ENCODE peak calls at places on chromosomes 11 and 22, in nine cellular contexts. One of them, this sample, is unnamed.

GRCh38 chr11:128196235-128196634 is 391.1 kb downstream of the ETS1 start:
- DNase-seq in epithelial cell of esophagus: no peak
- DNase-seq in adrenal gland: no peak
- DNase-seq in AG04450: no peak
- DNase-seq in progenitor cell of endocrine pancreas: no peak
- DNase-seq in stomach: no peak
- DNase-seq in fibroblast of mammary gland: peak
- DNase-seq in fibroblast of lung: no peak
- DNase-seq in dorsolateral prefrontal cortex: no peak
- DNase-seq in this sample: no peak

GRCh38 chr22:33438273-33438672 is 380.1 kb upstream of the SYN3 start:
- DNase-seq in stomach: no peak
- DNase-seq in fibroblast of lung: peak
- DNase-seq in adrenal gland: no peak
- DNase-seq in progenitor cell of endocrine pancreas: no peak
- DNase-seq in epithelial cell of esophagus: peak
- DNase-seq in dorsolateral prefrontal cortex: peak
- DNase-seq in AG04450: peak
- DNase-seq in fibroblast of mammary gland: peak
- DNase-seq in this sample: peak

GRCh38 chr11:78290293-78291176 is 101.8 kb downstream of the USP35 start:
- DNase-seq in adrenal gland: peak
- DNase-seq in AG04450: peak
- DNase-seq in dorsolateral prefrontal cortex: no peak
- DNase-seq in fibroblast of lung: no peak
- DNase-seq in fibroblast of mammary gland: peak
- DNase-seq in stomach: peak
- DNase-seq in progenitor cell of endocrine pancreas: no peak
- DNase-seq in epithelial cell of esophagus: peak
- DNase-seq in this sample: peak

GRCh38 chr11:126738632-126739031 is 261.9 kb downstream of the KIRREL3 start:
- DNase-seq in stomach: no peak
- DNase-seq in fibroblast of mammary gland: no peak
- DNase-seq in AG04450: no peak
- DNase-seq in progenitor cell of endocrine pancreas: no peak
- DNase-seq in epithelial cell of esophagus: no peak
- DNase-seq in fibroblast of lung: no peak
- DNase-seq in dorsolateral prefrontal cortex: no peak
- DNase-seq in adrenal gland: no peak
- DNase-seq in this sample: no peak

GRCh38 chr11:120068114-120068573 is 69.8 kb downstream of the TRIM29 start:
- DNase-seq in stomach: no peak
- DNase-seq in fibroblast of mammary gland: peak
- DNase-seq in fibroblast of lung: peak
- DNase-seq in AG04450: peak
- DNase-seq in progenitor cell of endocrine pancreas: no peak
- DNase-seq in adrenal gland: no peak
- DNase-seq in epithelial cell of esophagus: peak
- DNase-seq in dorsolateral prefrontal cortex: no peak
- DNase-seq in this sample: peak

GRCh38 chr11:1060885-1061616 is 13.6 kb upstream of the MUC2 start:
- DNase-seq in fibroblast of lung: peak
- DNase-seq in fibroblast of mammary gland: peak
- DNase-seq in stomach: peak
- DNase-seq in adrenal gland: peak
- DNase-seq in progenitor cell of endocrine pancreas: no peak
- DNase-seq in epithelial cell of esophagus: peak
- DNase-seq in dorsolateral prefrontal cortex: no peak
- DNase-seq in AG04450: no peak
- DNase-seq in this sample: peak

GRCh38 chr11:27913650-27914049 is 194.3 kb downstream of the KIF18A start:
- DNase-seq in fibroblast of mammary gland: peak
- DNase-seq in AG04450: no peak
- DNase-seq in progenitor cell of endocrine pancreas: no peak
- DNase-seq in fibroblast of lung: peak
- DNase-seq in dorsolateral prefrontal cortex: no peak
- DNase-seq in stomach: no peak
- DNase-seq in epithelial cell of esophagus: peak
- DNase-seq in adrenal gland: no peak
- DNase-seq in this sample: peak

GRCh38 chr11:10926801-10927200 is 68.9 kb upstream of the ZBED5 start:
- DNase-seq in AG04450: no peak
- DNase-seq in progenitor cell of endocrine pancreas: no peak
- DNase-seq in adrenal gland: no peak
- DNase-seq in stomach: no peak
- DNase-seq in epithelial cell of esophagus: peak
- DNase-seq in fibroblast of lung: no peak
- DNase-seq in fibroblast of mammary gland: no peak
- DNase-seq in dorsolateral prefrontal cortex: no peak
- DNase-seq in this sample: no peak

GRCh38 chr11:3109434-3109833 is 52.2 kb upstream of the CARS1 start:
- DNase-seq in fibroblast of lung: no peak
- DNase-seq in epithelial cell of esophagus: no peak
- DNase-seq in AG04450: no peak
- DNase-seq in stomach: no peak
- DNase-seq in adrenal gland: no peak
- DNase-seq in fibroblast of mammary gland: no peak
- DNase-seq in dorsolateral prefrontal cortex: no peak
- DNase-seq in progenitor cell of endocrine pancreas: no peak
- DNase-seq in this sample: no peak

GRCh38 chr11:2310073-2310785 is 8.4 kb downstream of the TSPAN32 start:
- DNase-seq in stomach: no peak
- DNase-seq in epithelial cell of esophagus: no peak
- DNase-seq in dorsolateral prefrontal cortex: no peak
- DNase-seq in fibroblast of mammary gland: no peak
- DNase-seq in progenitor cell of endocrine pancreas: no peak
- DNase-seq in AG04450: no peak
- DNase-seq in adrenal gland: no peak
- DNase-seq in fibroblast of lung: no peak
- DNase-seq in this sample: no peak

GRCh38 chr22:46287873-46288751 is 8.6 kb upstream of the GTSE1 start:
- DNase-seq in dorsolateral prefrontal cortex: no peak
- DNase-seq in stomach: peak
- DNase-seq in fibroblast of lung: no peak
- DNase-seq in AG04450: no peak
- DNase-seq in adrenal gland: peak
- DNase-seq in progenitor cell of endocrine pancreas: no peak
- DNase-seq in fibroblast of mammary gland: no peak
- DNase-seq in epithelial cell of esophagus: no peak
- DNase-seq in this sample: no peak

GRCh38 chr11:70755410-70756158 is 357.3 kb downstream of the CTTN start:
- DNase-seq in fibroblast of lung: peak
- DNase-seq in AG04450: peak
- DNase-seq in epithelial cell of esophagus: peak
- DNase-seq in progenitor cell of endocrine pancreas: peak
- DNase-seq in fibroblast of mammary gland: peak
- DNase-seq in dorsolateral prefrontal cortex: peak
- DNase-seq in stomach: peak
- DNase-seq in adrenal gland: peak
- DNase-seq in this sample: peak

GRCh38 chr11:128548655-128549255 is 38.6 kb downstream of the ETS1 start:
- DNase-seq in progenitor cell of endocrine pancreas: no peak
- DNase-seq in epithelial cell of esophagus: no peak
- DNase-seq in dorsolateral prefrontal cortex: no peak
- DNase-seq in fibroblast of mammary gland: peak
- DNase-seq in adrenal gland: peak
- DNase-seq in stomach: peak
- DNase-seq in AG04450: no peak
- DNase-seq in fibroblast of lung: peak
- DNase-seq in this sample: no peak

GRCh38 chr22:41939981-41940852 is 6.7 kb downstream of the CENPM start:
- DNase-seq in progenitor cell of endocrine pancreas: no peak
- DNase-seq in fibroblast of mammary gland: no peak
- DNase-seq in stomach: peak
- DNase-seq in epithelial cell of esophagus: peak
- DNase-seq in AG04450: no peak
- DNase-seq in adrenal gland: no peak
- DNase-seq in fibroblast of lung: no peak
- DNase-seq in dorsolateral prefrontal cortex: peak
- DNase-seq in this sample: no peak

GRCh38 chr11:77253690-77254089 is 47.8 kb downstream of the GDPD4 start:
- DNase-seq in epithelial cell of esophagus: no peak
- DNase-seq in fibroblast of mammary gland: no peak
- DNase-seq in progenitor cell of endocrine pancreas: no peak
- DNase-seq in adrenal gland: no peak
- DNase-seq in AG04450: no peak
- DNase-seq in fibroblast of lung: no peak
- DNase-seq in stomach: no peak
- DNase-seq in dorsolateral prefrontal cortex: no peak
- DNase-seq in this sample: no peak
- TF ChIP-seq CTCF in epithelial cell of esophagus: no peak
- TF ChIP-seq CTCF in fibroblast of mammary gland: no peak
- TF ChIP-seq CTCF in progenitor cell of endocrine pancreas: no peak
- TF ChIP-seq CTCF in adrenal gland: no peak
- TF ChIP-seq CTCF in AG04450: no peak
- TF ChIP-seq CTCF in fibroblast of lung: no peak
- TF ChIP-seq CTCF in stomach: no peak
- TF ChIP-seq CTCF in dorsolateral prefrontal cortex: no peak
- TF ChIP-seq CTCF in this sample: no peak

GRCh38 chr11:83827940-83828554 is 541.9 kb upstream of the CCDC90B start:
- DNase-seq in stomach: no peak
- DNase-seq in epithelial cell of esophagus: peak
- DNase-seq in fibroblast of mammary gland: peak
- DNase-seq in progenitor cell of endocrine pancreas: no peak
- DNase-seq in fibroblast of lung: peak
- DNase-seq in adrenal gland: no peak
- DNase-seq in dorsolateral prefrontal cortex: no peak
- DNase-seq in AG04450: no peak
- DNase-seq in this sample: peak
- TF ChIP-seq CTCF in stomach: no peak
- TF ChIP-seq CTCF in epithelial cell of esophagus: peak
- TF ChIP-seq CTCF in fibroblast of mammary gland: peak
- TF ChIP-seq CTCF in progenitor cell of endocrine pancreas: peak
- TF ChIP-seq CTCF in fibroblast of lung: peak
- TF ChIP-seq CTCF in adrenal gland: peak
- TF ChIP-seq CTCF in dorsolateral prefrontal cortex: peak
- TF ChIP-seq CTCF in AG04450: peak
- TF ChIP-seq CTCF in this sample: peak

DNA sequence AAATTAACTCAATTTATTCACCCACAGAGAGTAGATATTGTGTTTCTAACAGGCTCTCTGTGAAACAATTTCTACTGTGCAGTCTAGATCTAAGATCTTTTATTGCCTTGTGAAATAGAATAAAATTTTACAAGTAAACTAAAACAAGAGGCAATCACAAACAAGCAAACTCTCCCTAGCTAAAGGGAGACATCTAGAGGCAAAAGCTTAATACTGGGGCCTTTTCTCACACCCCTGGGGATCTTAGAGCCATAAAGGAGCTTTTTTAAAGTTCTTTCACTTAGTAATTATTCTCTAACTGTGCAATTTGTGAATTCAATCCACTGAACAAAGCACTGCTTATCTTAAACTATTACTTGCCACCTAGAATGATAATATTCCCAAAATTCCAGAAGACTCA is 19.7 kb downstream of the ALG9 start:
- DNase-seq in fibroblast of lung: no peak
- DNase-seq in progenitor cell of endocrine pancreas: no peak
- DNase-seq in dorsolateral prefrontal cortex: no peak
- DNase-seq in fibroblast of mammary gland: peak
- DNase-seq in adrenal gland: no peak
- DNase-seq in stomach: no peak
- DNase-seq in epithelial cell of esophagus: peak
- DNase-seq in AG04450: no peak
- DNase-seq in this sample: peak
- TF ChIP-seq CTCF in fibroblast of lung: peak
- TF ChIP-seq CTCF in progenitor cell of endocrine pancreas: peak
- TF ChIP-seq CTCF in dorsolateral prefrontal cortex: no peak
- TF ChIP-seq CTCF in fibroblast of mammary gland: peak
- TF ChIP-seq CTCF in adrenal gland: no peak
- TF ChIP-seq CTCF in stomach: no peak
- TF ChIP-seq CTCF in epithelial cell of esophagus: peak
- TF ChIP-seq CTCF in AG04450: peak
- TF ChIP-seq CTCF in this sample: peak

GRCh38 chr22:39567135-39567946 is 3.2 kb upstream of the CACNA1I start:
- DNase-seq in progenitor cell of endocrine pancreas: no peak
- DNase-seq in stomach: no peak
- DNase-seq in dorsolateral prefrontal cortex: no peak
- DNase-seq in adrenal gland: no peak
- DNase-seq in fibroblast of mammary gland: no peak
- DNase-seq in AG04450: no peak
- DNase-seq in fibroblast of lung: no peak
- DNase-seq in epithelial cell of esophagus: peak
- DNase-seq in this sample: no peak
- TF ChIP-seq CTCF in progenitor cell of endocrine pancreas: no peak
- TF ChIP-seq CTCF in stomach: no peak
- TF ChIP-seq CTCF in dorsolateral prefrontal cortex: no peak
- TF ChIP-seq CTCF in adrenal gland: no peak
- TF ChIP-seq CTCF in fibroblast of mammary gland: no peak
- TF ChIP-seq CTCF in AG04450: no peak
- TF ChIP-seq CTCF in fibroblast of lung: no peak
- TF ChIP-seq CTCF in epithelial cell of esophagus: no peak
- TF ChIP-seq CTCF in this sample: no peak

GRCh38 chr11:69640995-69641581 is at the start of gene CCND1:
- DNase-seq in stomach: peak
- DNase-seq in fibroblast of lung: peak
- DNase-seq in dorsolateral prefrontal cortex: no peak
- DNase-seq in AG04450: peak
- DNase-seq in fibroblast of mammary gland: peak
- DNase-seq in epithelial cell of esophagus: peak
- DNase-seq in progenitor cell of endocrine pancreas: peak
- DNase-seq in adrenal gland: peak
- DNase-seq in this sample: peak
- TF ChIP-seq CTCF in stomach: no peak
- TF ChIP-seq CTCF in fibroblast of lung: no peak
- TF ChIP-seq CTCF in dorsolateral prefrontal cortex: no peak
- TF ChIP-seq CTCF in AG04450: peak
- TF ChIP-seq CTCF in fibroblast of mammary gland: peak
- TF ChIP-seq CTCF in epithelial cell of esophagus: peak
- TF ChIP-seq CTCF in progenitor cell of endocrine pancreas: peak
- TF ChIP-seq CTCF in adrenal gland: no peak
- TF ChIP-seq CTCF in this sample: peak